ENCODE peak calls at places on chromosome 18, in four cellular contexts. R, Y, J and S are unnamed samples. For H3K4me1, the result is how much of the 10 kb centered on the place peaks cover.

GRCh38 chr18:36693931-36694661 is 134.7 kb downstream of the TPGS2 start:
- DNase-seq in R (no peak), Y (no peak), J (no peak), S (no peak)

GRCh38 chr18:22230403-22231042 is 61.1 kb downstream of the GATA6 start:
- DNase-seq in R (no peak), Y (no peak), J (no peak), S (no peak)

GRCh38 chr18:70249118-70249517 is 39.7 kb upstream of the SOCS6 start:
- DNase-seq in R (no peak), Y (no peak), J (no peak), S (no peak)

GRCh38 chr18:31711365-31712035 is 27.1 kb upstream of the B4GALT6 start:
- DNase-seq in R (no peak), Y (no peak), J (no peak), S (no peak)

GRCh38 chr18:24208270-24209035 is 69.6 kb downstream of the CABYR start:
- DNase-seq in R (no peak), Y (no peak), J (no peak), S (no peak)

GRCh38 chr18:31721596-31721995 is 37.2 kb upstream of the B4GALT6 start:
- DNase-seq in R (no peak), Y (no peak), J (no peak), S (no peak)

GRCh38 chr18:10131783-10132381 is 218.1 kb downstream of the VAPA start:
- DNase-seq in R (peak), Y (no peak), J (no peak), S (no peak)

GRCh38 chr18:58241877-58242276 is 197.9 kb downstream of the NEDD4L start:
- DNase-seq in R (no peak), Y (no peak), J (no peak), S (no peak)

GRCh38 chr18:8800041-8800441 is 94.7 kb downstream of the MTCL1 start:
- DNase-seq in R (no peak), Y (no peak), J (no peak), S (no peak)

GRCh38 chr18:70781860-70782453 is 493.1 kb downstream of the SOCS6 start:
- DNase-seq in R (no peak), Y (no peak), J (peak), S (peak)

GRCh38 chr18:57802166-57802868 is 798 bp downstream of the ATP8B1 start:
- DNase-seq in R (no peak), Y (no peak), J (no peak), S (no peak)

GRCh38 chr18:77392323-77392722 is 142.7 kb downstream of the GALR1 start:
- DNase-seq in R (no peak), Y (no peak), J (no peak), S (no peak)

GRCh38 chr18:48897531-48897930 is 53.2 kb downstream of the SMAD7 start:
- DNase-seq in R (no peak), Y (no peak), J (no peak), S (no peak)
- H3K27ac ChIP-seq in R (no peak), Y (no peak), J (peak), S (no peak)

GRCh38 chr18:40413160-40413559 is 1541.9 kb upstream of the PIK3C3 start:
- DNase-seq in R (no peak), Y (no peak), J (no peak), S (peak)
- TF ChIP-seq EP300 in R (no peak), Y (no peak), J (no peak), S (no peak)

GRCh38 chr18:13300796-13301195 is 82.2 kb downstream of the LDLRAD4 start:
- DNase-seq in R (no peak), Y (no peak), J (no peak), S (no peak)

GRCh38 chr18:13305326-13305725 is 86.8 kb downstream of the LDLRAD4 start:
- DNase-seq in R (no peak), Y (no peak), J (no peak), S (no peak)

GRCh38 chr18:13303761-13304364 is 85.3 kb downstream of the LDLRAD4 start:
- DNase-seq in R (no peak), Y (no peak), J (no peak), S (no peak)

GRCh38 chr18:13301691-13302469 is 83.3 kb downstream of the LDLRAD4 start:
- DNase-seq in R (no peak), Y (no peak), J (no peak), S (no peak)

DNA sequence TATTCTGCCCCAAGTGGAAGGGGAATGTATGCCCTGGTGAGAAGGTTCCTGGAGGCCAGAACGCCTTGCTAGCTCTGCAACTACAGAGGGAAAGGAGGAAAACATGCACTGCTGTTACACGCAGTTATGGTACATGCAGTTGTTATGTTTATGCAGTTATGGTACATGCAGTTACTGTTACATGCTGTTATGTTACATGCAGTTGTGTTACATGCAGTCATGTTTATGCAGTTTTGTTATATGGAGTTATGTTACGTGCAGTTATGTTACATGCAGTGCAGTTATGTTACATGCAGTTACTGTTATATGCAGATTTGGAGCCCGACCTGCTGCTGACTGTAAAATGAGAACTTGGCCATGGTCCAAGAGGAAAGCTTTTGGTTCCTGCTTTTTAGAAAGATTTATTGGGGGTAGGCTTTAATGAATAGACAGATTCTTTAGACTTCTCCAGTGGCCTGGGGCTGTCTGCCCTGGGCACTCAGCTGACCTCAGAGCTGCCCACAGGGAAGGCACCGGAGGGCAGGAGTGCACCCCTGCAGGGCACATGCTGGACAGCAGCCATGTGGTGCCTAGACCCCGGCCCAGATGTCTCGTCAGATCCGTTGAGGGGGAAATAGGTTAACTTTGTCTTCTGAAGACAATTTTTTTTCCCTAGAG is 84.2 kb downstream of the LDLRAD4 start:
- DNase-seq in R (no peak), Y (no peak), J (no peak), S (no peak)
- H3K4me1 ChIP-seq in R (under half), Y (under half), J (under half), S (under half)

GRCh38 chr18:2978208-2978607 is 34.7 kb downstream of the LPIN2 start:
- DNase-seq in R (no peak), Y (no peak), J (no peak), S (no peak)
- H3K27ac ChIP-seq in R (peak), Y (peak), J (peak), S (peak)

GRCh38 chr18:54713386-54713785 is 114.9 kb upstream of the RAB27B start:
- DNase-seq in R (no peak), Y (no peak), J (no peak), S (no peak)

GRCh38 chr18:54720590-54720989 is 107.7 kb upstream of the RAB27B start:
- DNase-seq in R (no peak), Y (no peak), J (no peak), S (no peak)

GRCh38 chr18:54716586-54716985 is 111.7 kb upstream of the RAB27B start:
- DNase-seq in R (no peak), Y (no peak), J (no peak), S (no peak)

GRCh38 chr18:54718436-54718773 is 109.9 kb upstream of the RAB27B start:
- DNase-seq in R (no peak), Y (no peak), J (no peak), S (no peak)

GRCh38 chr18:54717673-54718435 is 110.4 kb upstream of the RAB27B start:
- DNase-seq in R (no peak), Y (no peak), J (no peak), S (no peak)
- TF ChIP-seq EP300 in R (no peak), Y (no peak), J (no peak), S (no peak)